ENCODE peak calls at places on chromosomes 4 and X, in four cellular contexts. W is WTC11, F is HepG2, E is K562. D is an unnamed sample.

GRCh38 chr4:182015893-182016292 is 227.3 kb upstream of the TENM3 start:
- DNase-seq in W (no peak), F (no peak), E (no peak), D (no peak)

GRCh38 chr4:80798082-80798481 is 232.4 kb upstream of the BMP3 start:
- DNase-seq in W (no peak), F (no peak), E (no peak), D (no peak)

GRCh38 chr4:115454228-115454627 is 340.8 kb upstream of the NDST4 start:
- DNase-seq in W (no peak), F (no peak), E (no peak), D (no peak)

GRCh38 chr4:168514249-168514852 is 17.5 kb downstream of the PALLD start:
- DNase-seq in W (no peak), F (peak; percentile 5), E (no peak), D (no peak)

GRCh38 chr4:135032670-135033069 is 831.1 kb upstream of the PABPC4L start:
- DNase-seq in W (no peak), F (no peak), E (no peak), D (no peak)

GRCh38 chr4:8185280-8185679 is 13.8 kb upstream of the SH3TC1 start:
- DNase-seq in W (no peak), F (no peak), E (no peak), D (no peak)

GRCh38 chr4:180449395-180449956 is 1793.7 kb upstream of the TENM3 start:
- DNase-seq in W (peak; percentile 56), F (peak; percentile 46), E (no peak), D (peak; percentile 79)

GRCh38 chr4:153643406-153644016 is 40.6 kb upstream of the TLR2 start:
- DNase-seq in W (no peak), F (peak; percentile 66), E (peak; percentile 56), D (peak; percentile 49)

GRCh38 chrX:1587161-1587560 is 4.2 kb upstream of the AKAP17A start:
- DNase-seq in W (no peak), F (no peak), E (no peak), D (no peak)

GRCh38 chr4:172900880-172901279 is 267.7 kb upstream of the GALNT7 start:
- DNase-seq in W (no peak), F (no peak), E (no peak), D (no peak)

GRCh38 chrX:20680998-20681397 is 414.3 kb upstream of the RPS6KA3 start:
- DNase-seq in W (no peak), F (no peak), E (no peak), D (no peak)

GRCh38 chr4:145623831-145624230 is 4.6 kb downstream of the MMAA start:
- DNase-seq in W (no peak), F (no peak), E (no peak), D (no peak)

GRCh38 chr4:5050520-5050955 is 742 bp upstream of the STK32B start:
- DNase-seq in W (peak; percentile 81), F (peak; percentile 46), E (peak; percentile 77), D (peak; percentile 82)

GRCh38 chr4:94766856-94767255 is 9.1 kb downstream of the BMPR1B start:
- DNase-seq in W (no peak), F (no peak), E (no peak), D (no peak)

GRCh38 chr4:1939664-1940509 is 68.7 kb downstream of the NSD2 start:
- DNase-seq in W (no peak), F (peak; percentile 9), E (no peak), D (no peak)

GRCh38 chr4:91258326-91258725 is 1045.4 kb upstream of the GRID2 start:
- DNase-seq in W (no peak), F (no peak), E (no peak), D (no peak)

GRCh38 chrX:13752141-13752540 is 17.6 kb downstream of the OFD1 start:
- DNase-seq in W (no peak), F (no peak), E (no peak), D (no peak)

GRCh38 chr4:36394352-36394903 is 113.0 kb downstream of the DTHD1 start:
- DNase-seq in W (no peak), F (peak; percentile 5), E (no peak), D (no peak)

GRCh38 chrX:118181030-118181429 is 64.4 kb upstream of the KLHL13 start:
- DNase-seq in W (no peak), F (no peak), E (no peak), D (no peak)

GRCh38 chr4:78845469-78845868 is 69.3 kb downstream of the BMP2K start:
- DNase-seq in W (no peak), F (no peak), E (no peak), D (no peak)

GRCh38 chr4:56681158-56681848 is at the start of gene HOPX:
- DNase-seq in W (no peak), F (no peak), E (no peak), D (no peak)
- TF ChIP-seq ELF4 in W (no peak), F (no peak), E (no peak), D (no peak)

GRCh38 chrX:111041018-111041462 is 55.0 kb upstream of the PAK3 start:
- DNase-seq in W (no peak), F (peak; percentile 9), E (no peak), D (no peak)
- TF ChIP-seq ELF4 in W (no peak), F (no peak), E (no peak), D (no peak)

DNA sequence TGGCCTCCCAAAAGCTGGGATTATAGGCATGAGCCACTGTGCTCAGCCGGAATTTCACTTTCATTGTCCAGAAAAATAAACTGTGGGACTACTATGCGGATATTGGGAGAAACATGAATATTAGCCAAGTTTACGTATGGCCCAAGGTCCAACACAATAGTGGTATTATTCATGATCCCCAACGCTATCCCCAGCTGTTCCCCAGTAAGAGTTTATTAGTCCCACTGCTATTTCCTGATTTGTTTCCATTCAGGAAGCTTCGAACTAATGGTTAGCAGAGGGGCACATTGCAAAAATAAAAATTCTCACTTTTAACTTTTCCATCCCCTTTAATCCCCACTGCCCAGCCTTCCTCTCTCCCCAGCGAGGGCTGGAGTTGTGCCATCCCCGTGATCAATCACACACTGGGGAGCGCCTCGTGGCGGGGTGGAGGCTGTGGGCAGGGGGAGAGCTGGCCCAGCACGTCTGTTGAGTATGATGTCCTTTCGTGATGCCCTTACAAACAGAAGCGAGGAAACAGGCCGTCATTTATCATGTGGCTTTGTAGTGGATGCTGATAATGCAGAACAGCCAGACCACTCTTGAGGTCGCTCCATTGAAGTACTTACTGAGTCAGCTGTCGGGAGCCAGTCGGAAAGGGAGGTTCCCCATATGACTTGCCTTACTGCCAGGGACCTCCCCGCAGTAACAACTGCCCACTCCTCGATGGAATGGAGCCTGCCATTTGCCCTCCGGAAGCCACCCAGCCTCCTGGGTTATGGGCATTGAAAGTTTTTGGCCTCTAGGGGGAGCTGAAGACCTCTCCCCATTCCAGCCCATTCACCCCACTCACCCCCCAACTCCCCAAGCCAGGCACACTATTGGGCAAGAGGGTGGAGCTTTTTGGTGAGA is 117.0 kb downstream of the KDR start:
- DNase-seq in W (peak; percentile 60), F (no peak), E (peak; percentile 68), D (peak; percentile 45)
- TF ChIP-seq ELF4 in W (no peak), F (no peak), E (no peak), D (no peak)

DNA sequence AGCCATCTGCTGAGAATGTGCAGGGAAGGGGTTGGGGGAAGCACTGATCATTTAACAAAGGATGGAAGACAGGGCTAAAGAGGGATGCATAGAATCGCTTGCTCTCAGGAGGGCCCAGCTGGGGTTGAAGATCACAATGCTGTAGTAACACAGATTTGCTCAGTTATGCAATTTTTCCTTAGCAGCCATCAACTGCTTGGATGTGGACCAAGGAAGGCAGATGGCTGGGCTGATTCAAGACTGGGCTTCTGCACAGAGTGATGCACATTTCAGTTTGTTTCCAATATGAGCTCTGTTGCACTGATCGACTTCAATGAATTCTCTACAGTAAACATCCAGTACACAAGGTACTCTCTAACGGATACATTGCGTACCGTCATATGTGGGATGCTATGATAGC is 127.8 kb upstream of the TBL1X start:
- DNase-seq in W (no peak), F (no peak), E (no peak), D (no peak)
- TF ChIP-seq ELF4 in W (no peak), F (no peak), E (no peak), D (no peak)

DNA sequence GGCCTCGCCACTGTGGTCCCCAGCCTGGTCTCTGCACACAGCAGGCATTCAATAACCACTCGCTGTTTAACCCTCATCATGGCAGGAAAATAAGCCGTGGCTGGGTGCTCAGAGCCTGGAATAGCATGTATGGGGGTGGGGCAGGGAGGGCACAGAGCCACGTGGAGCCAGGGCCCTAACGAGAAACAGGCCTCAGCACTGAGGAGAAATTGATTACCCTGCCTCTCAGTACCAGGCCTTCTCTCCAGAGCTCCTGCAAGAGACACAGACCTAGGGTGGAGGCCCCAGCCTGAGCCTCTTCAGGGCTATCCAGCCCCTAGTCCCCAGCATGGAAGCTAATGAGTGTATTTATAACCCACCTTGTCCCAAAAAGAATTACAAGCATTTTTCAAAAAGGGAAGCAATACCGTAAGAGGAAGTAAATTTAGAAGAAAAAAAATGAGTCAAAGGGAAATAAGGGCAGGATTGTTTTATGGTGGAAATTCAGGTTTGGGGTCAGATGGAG is 102.1 kb upstream of the RBPJ start:
- DNase-seq in W (no peak), F (no peak), E (no peak), D (no peak)
- TF ChIP-seq ELF4 in W (no peak), F (no peak), E (no peak), D (no peak)

GRCh38 chrX:129876734-129877395 is 29.1 kb upstream of the UTP14A start:
- DNase-seq in W (no peak), F (peak; percentile 78), E (no peak), D (no peak)
- TF ChIP-seq ELF4 in W (no peak), F (no peak), E (no peak), D (no peak)

GRCh38 chrX:133916984-133917722 is 68.2 kb downstream of the GPC3 start:
- DNase-seq in W (no peak), F (no peak), E (no peak), D (no peak)
- TF ChIP-seq ELF4 in W (no peak), F (no peak), E (no peak), D (no peak)

D was measured in HEK293T.